ENCODE peak calls at places on chromosome 16, in nine cellular contexts. E is GM23338, A is left lung, P is AG10803, N is cardiac fibroblast, H is epithelial cell of proximal tubule, U is lung, M is psoas muscle, X is colonic mucosa. K is an unnamed sample.

GRCh38 chr16:53773150-53773846 is 69.3 kb downstream of the FTO start:
- DNase-seq in E (peak), N (peak), X (peak), H (peak), M (no peak), P (peak), U (peak), A (no peak), K (peak)

GRCh38 chr16:28067604-28068382 is 4.3 kb upstream of the GSG1L start:
- DNase-seq in A (no peak), N (peak), M (no peak), U (no peak), X (no peak), H (no peak), P (peak), E (no peak), K (no peak)

GRCh38 chr16:50711862-50712567 is 18.6 kb downstream of the NOD2 start:
- DNase-seq in P (no peak), E (no peak), H (no peak), U (no peak), M (peak), X (no peak), A (no peak), N (no peak), K (no peak)

GRCh38 chr16:80265624-80266306 is 275.0 kb upstream of the DYNLRB2 start:
- DNase-seq in N (no peak), M (no peak), H (no peak), X (peak), E (no peak), U (no peak), P (peak), A (no peak), K (no peak)

GRCh38 chr16:54040975-54041374 is 245.6 kb downstream of the IRX3 start:
- DNase-seq in N (no peak), X (no peak), A (no peak), E (no peak), P (no peak), H (no peak), U (no peak), M (no peak), K (no peak)

GRCh38 chr16:23554536-23554935 is 2.6 kb downstream of the EARS2 start:
- DNase-seq in N (no peak), U (no peak), X (no peak), M (no peak), E (no peak), H (no peak), P (no peak), A (no peak), K (no peak)

GRCh38 chr16:1322407-1322806 is 11.0 kb upstream of the BAIAP3 start:
- DNase-seq in E (no peak), P (no peak), A (no peak), U (no peak), H (no peak), N (no peak), X (no peak), M (no peak), K (no peak)

GRCh38 chr16:1706386-1707192 is 594 bp downstream of the MAPK8IP3 start:
- DNase-seq in A (no peak), M (no peak), E (peak), N (peak), X (peak), U (no peak), P (no peak), H (no peak), K (no peak)

GRCh38 chr16:17452931-17453330 is 17.8 kb downstream of the XYLT1 start:
- DNase-seq in N (no peak), X (no peak), U (no peak), M (no peak), H (no peak), A (no peak), P (peak), E (no peak), K (no peak)

GRCh38 chr16:4123617-4124300 is 7.5 kb upstream of the ADCY9 start:
- DNase-seq in E (no peak), M (no peak), P (peak), H (no peak), X (no peak), U (no peak), A (no peak), N (peak), K (peak)

GRCh38 chr16:48053346-48053745 is 102.4 kb downstream of the ABCC12 start:
- DNase-seq in U (peak), X (no peak), M (no peak), E (peak), A (no peak), H (peak), P (peak), N (peak), K (peak)

GRCh38 chr16:21184834-21185233 is 26.4 kb downstream of the LDAF1 start:
- DNase-seq in X (no peak), N (no peak), H (no peak), A (no peak), U (no peak), E (no peak), M (no peak), P (no peak), K (no peak)

GRCh38 chr16:60432472-60432871 is 1603.8 kb downstream of the CDH8 start:
- DNase-seq in A (no peak), E (no peak), H (no peak), U (no peak), P (no peak), M (no peak), N (no peak), X (no peak), K (no peak)

GRCh38 chr16:21097151-21097550 is 53.5 kb downstream of the DNAH3 start:
- DNase-seq in X (no peak), H (no peak), N (no peak), P (peak), A (no peak), U (no peak), M (no peak), E (no peak), K (no peak)

GRCh38 chr16:54270711-54271110 is 15.9 kb downstream of the IRX3 start:
- DNase-seq in E (no peak), X (no peak), N (no peak), A (no peak), H (no peak), M (no peak), U (no peak), P (no peak), K (no peak)

GRCh38 chr16:85491798-85492616 is 121.1 kb upstream of the GSE1 start:
- DNase-seq in A (peak), X (peak), P (peak), N (peak), U (peak), H (no peak), M (peak), E (peak), K (no peak)

GRCh38 chr16:67546091-67546501 is 16.2 kb upstream of the CTCF start:
- DNase-seq in A (no peak), M (no peak), N (no peak), P (no peak), H (no peak), U (no peak), X (no peak), E (no peak), K (no peak)

DNA sequence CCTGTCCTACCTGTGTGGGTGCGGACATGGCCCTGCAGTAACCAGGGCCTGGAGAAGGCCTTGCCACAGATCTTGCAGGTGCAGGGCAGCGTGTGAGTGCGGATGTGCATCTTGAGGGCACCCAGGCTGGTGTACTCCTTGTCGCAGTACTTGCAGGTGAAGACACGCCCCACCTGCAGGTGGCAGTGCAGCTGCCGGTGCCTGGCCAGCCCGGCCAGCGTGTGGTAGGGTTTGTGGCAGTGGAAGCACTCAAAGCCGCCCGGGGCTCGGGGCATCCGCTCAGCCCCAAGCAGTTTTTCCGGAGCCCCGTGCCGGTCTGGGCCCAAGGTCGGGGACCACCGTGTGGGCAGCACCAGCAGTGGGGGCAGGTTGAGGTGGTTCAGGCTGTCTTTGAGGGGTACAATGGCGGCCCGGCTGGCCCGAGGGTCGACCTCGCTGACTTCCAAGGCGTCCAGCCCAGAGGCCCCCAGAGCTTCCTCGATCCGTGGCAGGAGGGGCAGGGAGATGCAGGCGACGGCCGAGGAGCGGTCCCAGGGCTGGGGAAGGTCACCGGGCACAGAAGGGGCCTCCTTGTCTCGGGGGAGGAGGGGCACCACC is 5.1 kb downstream of the SNAI3 start:
- DNase-seq in N (no peak), X (peak), P (no peak), M (no peak), U (no peak), E (peak), A (peak), H (no peak), K (no peak)
- H3K4me3 ChIP-seq in N (no peak), X (no peak), P (no peak), M (no peak), U (no peak), E (no peak), A (no peak), H (no peak), K (no peak)

GRCh38 chr16:74700206-74701040 is at the start of gene MLKL:
- DNase-seq in N (peak), P (peak), H (no peak), A (peak), U (peak), M (peak), E (peak), X (peak), K (no peak)
- TF ChIP-seq CTCF in N (no peak), P (no peak), H (peak), A (no peak), U (no peak), M (no peak), E (peak), X (no peak), K (no peak)

GRCh38 chr16:69613283-69614154 is 47.8 kb downstream of the NFAT5 start:
- DNase-seq in E (no peak), M (no peak), H (peak), P (no peak), N (peak), A (no peak), U (no peak), X (peak), K (no peak)
- H3K4me3 ChIP-seq in E (no peak), M (peak), H (no peak), P (no peak), N (no peak), A (no peak), U (no peak), X (no peak), K (no peak)

DNA sequence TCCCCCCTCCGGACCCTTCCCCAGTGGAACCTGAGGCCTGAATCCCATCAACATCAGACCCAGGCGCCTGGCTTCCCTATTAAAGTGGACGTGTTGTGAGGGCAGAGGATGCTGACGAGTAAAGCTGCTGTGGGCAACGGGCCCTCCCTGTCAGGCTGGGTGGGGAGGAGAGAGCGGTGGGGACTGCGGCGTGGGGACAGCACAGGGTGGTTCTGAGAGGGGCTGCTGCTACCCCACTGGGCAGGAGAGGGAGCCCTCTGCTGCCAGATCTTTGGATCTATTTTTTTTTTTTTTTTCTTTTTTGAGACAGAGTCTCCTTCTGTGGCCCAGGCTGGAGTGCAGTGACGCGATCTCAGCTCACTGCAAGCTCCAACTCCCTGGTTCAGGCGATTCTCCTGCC is 5.9 kb downstream of the CA5A start:
- DNase-seq in P (no peak), A (no peak), U (no peak), E (peak), H (no peak), N (peak), X (no peak), M (no peak), K (no peak)
- TF ChIP-seq CTCF in P (peak), A (no peak), U (no peak), E (peak), H (peak), N (peak), X (no peak), M (no peak), K (peak)

K was measured in AG04450.